ENCODE peak calls at places on chromosomes 3 and 15, in seven cellular contexts. One of them, this sample, is unnamed.

GRCh38 chr3:58214484-58215316 is 3.9 kb upstream of the DNASE1L3 start:
- DNase-seq in astrocyte: no peak
- DNase-seq in cardiac muscle cell: no peak
- DNase-seq in uterus: no peak
- DNase-seq in H1: no peak
- DNase-seq in HepG2: no peak
- DNase-seq in stomach: no peak
- DNase-seq in this sample: peak; percentile 22

GRCh38 chr3:34157491-34157890 is 359.1 kb downstream of the PDCD6IP start:
- DNase-seq in cardiac muscle cell: no peak
- DNase-seq in uterus: no peak
- DNase-seq in H1: no peak
- DNase-seq in astrocyte: no peak
- DNase-seq in HepG2: no peak
- DNase-seq in stomach: no peak
- DNase-seq in this sample: no peak

GRCh38 chr3:38543602-38544001 is 47.5 kb downstream of the EXOG start:
- DNase-seq in uterus: no peak
- DNase-seq in astrocyte: no peak
- DNase-seq in H1: no peak
- DNase-seq in stomach: no peak
- DNase-seq in HepG2: no peak
- DNase-seq in cardiac muscle cell: no peak
- DNase-seq in this sample: peak; percentile 32

GRCh38 chr15:81261172-81261808 is 62.7 kb downstream of the STARD5 start:
- DNase-seq in cardiac muscle cell: no peak
- DNase-seq in HepG2: no peak
- DNase-seq in astrocyte: no peak
- DNase-seq in uterus: no peak
- DNase-seq in stomach: no peak
- DNase-seq in H1: no peak
- DNase-seq in this sample: no peak

GRCh38 chr3:188108703-188109412 is 45.1 kb upstream of the LPP start:
- DNase-seq in astrocyte: no peak
- DNase-seq in cardiac muscle cell: no peak
- DNase-seq in uterus: no peak
- DNase-seq in stomach: no peak
- DNase-seq in HepG2: no peak
- DNase-seq in H1: no peak
- DNase-seq in this sample: no peak

GRCh38 chr15:43225201-43225949 is 4.6 kb upstream of the EPB42 start:
- DNase-seq in HepG2: peak; percentile 63
- DNase-seq in astrocyte: peak; percentile 44
- DNase-seq in stomach: no peak
- DNase-seq in uterus: peak; percentile 29
- DNase-seq in cardiac muscle cell: peak; percentile 67
- DNase-seq in H1: no peak
- DNase-seq in this sample: peak; percentile 50

GRCh38 chr3:87503901-87504498 is 227.6 kb upstream of the POU1F1 start:
- DNase-seq in uterus: no peak
- DNase-seq in stomach: peak; percentile 28
- DNase-seq in H1: no peak
- DNase-seq in astrocyte: peak; percentile 55
- DNase-seq in cardiac muscle cell: peak; percentile 59
- DNase-seq in HepG2: peak; percentile 60
- DNase-seq in this sample: peak; percentile 74

GRCh38 chr3:73813978-73814292 is 189.2 kb upstream of the PDZRN3 start:
- DNase-seq in uterus: no peak
- DNase-seq in astrocyte: no peak
- DNase-seq in stomach: no peak
- DNase-seq in H1: no peak
- DNase-seq in cardiac muscle cell: no peak
- DNase-seq in HepG2: no peak
- DNase-seq in this sample: no peak

GRCh38 chr3:9750556-9751411 is 1.0 kb downstream of the OGG1 start:
- DNase-seq in uterus: no peak
- DNase-seq in HepG2: peak; percentile 53
- DNase-seq in astrocyte: peak; percentile 24
- DNase-seq in cardiac muscle cell: no peak
- DNase-seq in stomach: no peak
- DNase-seq in H1: no peak
- DNase-seq in this sample: peak; percentile 28

GRCh38 chr3:127544806-127545545 is 45.6 kb downstream of the TPRA1 start:
- DNase-seq in H1: no peak
- DNase-seq in uterus: no peak
- DNase-seq in cardiac muscle cell: no peak
- DNase-seq in stomach: no peak
- DNase-seq in astrocyte: no peak
- DNase-seq in HepG2: no peak
- DNase-seq in this sample: no peak

GRCh38 chr15:42577514-42578031 is 2.2 kb downstream of the STARD9 start:
- DNase-seq in stomach: no peak
- DNase-seq in cardiac muscle cell: no peak
- DNase-seq in H1: no peak
- DNase-seq in uterus: no peak
- DNase-seq in HepG2: no peak
- DNase-seq in astrocyte: peak; percentile 91
- DNase-seq in this sample: peak; percentile 57

GRCh38 chr15:72042054-72042453 is 75.9 kb downstream of the MYO9A start:
- DNase-seq in HepG2: no peak
- DNase-seq in stomach: no peak
- DNase-seq in uterus: no peak
- DNase-seq in astrocyte: no peak
- DNase-seq in cardiac muscle cell: no peak
- DNase-seq in H1: no peak
- DNase-seq in this sample: no peak

GRCh38 chr15:75809986-75810750 is 33.1 kb upstream of the UBE2Q2 start:
- DNase-seq in cardiac muscle cell: peak; percentile 44
- DNase-seq in HepG2: peak; percentile 44
- DNase-seq in stomach: peak; percentile 34
- DNase-seq in astrocyte: no peak
- DNase-seq in H1: peak; percentile 72
- DNase-seq in uterus: no peak
- DNase-seq in this sample: no peak

GRCh38 chr3:66472313-66473134 is 28.3 kb downstream of the LRIG1 start:
- DNase-seq in HepG2: no peak
- DNase-seq in astrocyte: peak; percentile 90
- DNase-seq in stomach: no peak
- DNase-seq in uterus: no peak
- DNase-seq in H1: no peak
- DNase-seq in cardiac muscle cell: no peak
- DNase-seq in this sample: peak; percentile 72

GRCh38 chr3:45553469-45553974 is 41.0 kb upstream of the LIMD1 start:
- DNase-seq in astrocyte: peak; percentile 84
- DNase-seq in H1: no peak
- DNase-seq in cardiac muscle cell: peak; percentile 64
- DNase-seq in uterus: peak; percentile 47
- DNase-seq in HepG2: no peak
- DNase-seq in stomach: peak; percentile 49
- DNase-seq in this sample: peak; percentile 25

GRCh38 chr15:80855206-80855605 is 76.0 kb downstream of the CEMIP start:
- DNase-seq in HepG2: no peak
- DNase-seq in stomach: no peak
- DNase-seq in uterus: no peak
- DNase-seq in astrocyte: no peak
- DNase-seq in cardiac muscle cell: no peak
- DNase-seq in H1: no peak
- DNase-seq in this sample: no peak

GRCh38 chr15:68655686-68656437 is 77.1 kb downstream of the CORO2B start:
- DNase-seq in stomach: no peak
- DNase-seq in cardiac muscle cell: peak; percentile 11
- DNase-seq in HepG2: no peak
- DNase-seq in uterus: peak; percentile 5
- DNase-seq in H1: no peak
- DNase-seq in astrocyte: no peak
- DNase-seq in this sample: no peak

GRCh38 chr3:58776231-58776630 is 109.7 kb upstream of the FAM3D start:
- DNase-seq in uterus: no peak
- DNase-seq in astrocyte: no peak
- DNase-seq in stomach: no peak
- DNase-seq in HepG2: no peak
- DNase-seq in cardiac muscle cell: no peak
- DNase-seq in H1: no peak
- DNase-seq in this sample: no peak

GRCh38 chr3:180594631-180595348 is 7.2 kb upstream of the TTC14 start:
- DNase-seq in H1: no peak
- DNase-seq in cardiac muscle cell: no peak
- DNase-seq in HepG2: peak; percentile 13
- DNase-seq in uterus: no peak
- DNase-seq in astrocyte: peak; percentile 20
- DNase-seq in stomach: no peak
- DNase-seq in this sample: no peak

GRCh38 chr15:100105101-100105500 is 236.7 kb downstream of the ADAMTS17 start:
- DNase-seq in H1: no peak
- DNase-seq in HepG2: no peak
- DNase-seq in cardiac muscle cell: no peak
- DNase-seq in uterus: peak; percentile 10
- DNase-seq in astrocyte: no peak
- DNase-seq in stomach: no peak
- DNase-seq in this sample: no peak
- H3K27ac ChIP-seq in H1: no peak overlapping the region
- H3K27ac ChIP-seq in HepG2: no peak overlapping the region
- H3K27ac ChIP-seq in cardiac muscle cell: no peak overlapping the region
- H3K27ac ChIP-seq in uterus: peak overlapping the region; percentile 18
- H3K27ac ChIP-seq in astrocyte: no peak overlapping the region
- H3K27ac ChIP-seq in stomach: no peak overlapping the region
- H3K27ac ChIP-seq in this sample: no peak overlapping the region

GRCh38 chr3:44066806-44067205 is 174.9 kb upstream of the TOPAZ1 start:
- DNase-seq in HepG2: no peak
- DNase-seq in uterus: no peak
- DNase-seq in stomach: no peak
- DNase-seq in H1: no peak
- DNase-seq in cardiac muscle cell: no peak
- DNase-seq in astrocyte: no peak
- DNase-seq in this sample: peak; percentile 16

GRCh38 chr3:44067431-44067830 is 174.3 kb upstream of the TOPAZ1 start:
- DNase-seq in HepG2: no peak
- DNase-seq in H1: peak; percentile 13
- DNase-seq in stomach: no peak
- DNase-seq in uterus: no peak
- DNase-seq in cardiac muscle cell: no peak
- DNase-seq in astrocyte: no peak
- DNase-seq in this sample: no peak

GRCh38 chr3:44065311-44065710 is 176.4 kb upstream of the TOPAZ1 start:
- DNase-seq in astrocyte: no peak
- DNase-seq in stomach: peak; percentile 36
- DNase-seq in HepG2: no peak
- DNase-seq in uterus: no peak
- DNase-seq in H1: no peak
- DNase-seq in cardiac muscle cell: peak; percentile 86
- DNase-seq in this sample: no peak

GRCh38 chr3:44068753-44069152 is 172.9 kb upstream of the TOPAZ1 start:
- DNase-seq in uterus: no peak
- DNase-seq in stomach: no peak
- DNase-seq in astrocyte: no peak
- DNase-seq in cardiac muscle cell: no peak
- DNase-seq in H1: no peak
- DNase-seq in HepG2: no peak
- DNase-seq in this sample: no peak

DNA sequence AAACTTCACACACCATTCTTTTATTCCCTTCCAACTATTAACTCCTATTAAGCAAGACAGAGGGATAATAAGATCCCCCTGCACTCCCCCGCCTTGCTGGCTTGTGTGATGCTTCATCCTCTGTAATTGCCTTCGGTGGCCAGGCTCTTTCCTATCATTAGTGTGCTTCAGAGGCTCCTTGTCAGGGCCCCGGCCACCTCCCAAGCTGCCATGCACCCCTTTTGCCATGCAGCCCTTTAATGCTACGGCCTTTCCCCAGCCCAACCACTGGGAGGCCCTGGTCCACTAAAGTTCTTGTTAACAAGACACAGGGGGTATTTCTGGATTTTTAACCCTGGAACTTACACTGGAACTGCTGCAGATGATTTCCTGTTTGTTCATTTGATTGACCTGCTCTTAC is 175.9 kb upstream of the TOPAZ1 start:
- DNase-seq in cardiac muscle cell: peak; percentile 40
- DNase-seq in uterus: no peak
- DNase-seq in stomach: no peak
- DNase-seq in H1: no peak
- DNase-seq in astrocyte: no peak
- DNase-seq in HepG2: no peak
- DNase-seq in this sample: no peak
- TF ChIP-seq CTCF in cardiac muscle cell: no peak
- TF ChIP-seq CTCF in uterus: no peak
- TF ChIP-seq CTCF in stomach: no peak
- TF ChIP-seq CTCF in H1: peak; percentile 46
- TF ChIP-seq CTCF in astrocyte: no peak
- TF ChIP-seq CTCF in HepG2: no peak
- TF ChIP-seq CTCF in this sample: peak; percentile 31

DNA sequence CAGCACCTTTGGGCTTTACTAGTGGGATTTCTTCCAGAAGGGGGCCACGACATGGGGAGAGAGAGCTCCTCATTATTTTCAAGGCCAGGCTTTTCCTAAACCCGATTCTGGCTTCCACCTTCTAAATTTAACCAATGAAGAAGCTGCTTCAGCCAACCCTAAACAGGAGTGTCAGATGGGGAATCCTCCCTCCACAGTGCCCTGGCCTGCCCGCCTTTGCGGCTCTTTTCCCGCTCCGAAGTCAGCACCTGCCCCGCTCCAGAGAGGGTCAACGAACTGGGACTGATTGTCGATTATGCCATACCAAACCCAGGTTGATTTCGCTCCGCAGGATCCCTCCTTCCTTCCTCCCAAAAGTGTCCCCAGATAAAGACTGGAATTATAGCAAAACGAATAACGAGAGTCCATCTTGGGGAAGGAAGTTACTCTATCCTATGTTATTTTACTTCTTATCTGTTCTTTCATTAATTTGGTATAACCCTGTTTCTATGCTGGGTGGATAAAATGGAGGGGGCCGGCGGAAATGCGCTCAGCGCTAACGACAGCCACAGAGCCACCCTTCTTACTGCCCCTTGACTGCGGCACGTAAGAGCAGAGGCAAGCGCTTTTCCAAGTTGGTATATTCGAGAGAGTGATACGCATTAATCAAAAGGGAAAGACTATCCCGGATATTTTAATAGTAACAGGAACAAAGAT is 10.8 kb downstream of the SHOX2 start:
- DNase-seq in cardiac muscle cell: no peak
- DNase-seq in H1: peak; percentile 66
- DNase-seq in stomach: no peak
- DNase-seq in HepG2: no peak
- DNase-seq in astrocyte: no peak
- DNase-seq in uterus: no peak
- DNase-seq in this sample: no peak
- H3K36me3 ChIP-seq in cardiac muscle cell: no peaks in the 10 kb centered on the region
- H3K36me3 ChIP-seq in H1: no peaks in the 10 kb centered on the region
- H3K36me3 ChIP-seq in stomach: no peaks in the 10 kb centered on the region
- H3K36me3 ChIP-seq in HepG2: no peaks in the 10 kb centered on the region
- H3K36me3 ChIP-seq in astrocyte: no peaks in the 10 kb centered on the region
- H3K36me3 ChIP-seq in uterus: no peaks in the 10 kb centered on the region
- H3K36me3 ChIP-seq in this sample: no peaks in the 10 kb centered on the region

DNA sequence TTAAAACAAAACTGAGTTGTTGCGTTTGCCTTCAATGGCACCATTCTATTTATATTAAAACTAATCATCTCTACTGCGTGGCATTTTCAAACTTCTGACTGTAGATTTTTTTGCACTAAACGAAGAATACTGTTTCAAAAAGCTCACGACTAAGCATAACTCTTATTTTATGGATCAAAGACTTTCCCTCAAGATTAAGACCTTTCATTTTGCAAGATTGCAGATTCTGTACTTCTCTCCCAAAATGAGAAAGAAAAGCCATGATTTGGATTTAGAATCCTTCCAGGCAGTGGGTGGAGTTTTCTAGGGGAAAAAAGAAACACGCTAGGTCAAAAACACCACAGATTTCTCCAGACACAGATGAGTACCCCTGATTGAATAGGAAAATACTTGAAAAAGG is 617.2 kb upstream of the NR2F2 start:
- DNase-seq in H1: no peak
- DNase-seq in HepG2: no peak
- DNase-seq in stomach: no peak
- DNase-seq in cardiac muscle cell: no peak
- DNase-seq in uterus: no peak
- DNase-seq in astrocyte: no peak
- DNase-seq in this sample: no peak
- H3K27ac ChIP-seq in H1: no peak overlapping the region
- H3K27ac ChIP-seq in HepG2: no peak overlapping the region
- H3K27ac ChIP-seq in stomach: no peak overlapping the region
- H3K27ac ChIP-seq in cardiac muscle cell: no peak overlapping the region
- H3K27ac ChIP-seq in uterus: no peak overlapping the region
- H3K27ac ChIP-seq in astrocyte: no peak overlapping the region
- H3K27ac ChIP-seq in this sample: no peak overlapping the region

This sample was measured in brain microvascular endothelial cell.